ENCODE peak calls at places on chromosomes 1 and 21, in nine cellular contexts. K, N, B, C, S, L, W, Y and V are unnamed samples.

GRCh38 chr21:39103689-39104088 is 79.6 kb downstream of the PSMG1 start:
- DNase-seq in K (no peak), N (no peak), B (no peak), C (no peak), S (no peak), L (no peak), W (no peak), Y (no peak), V (no peak)

GRCh38 chr1:65147424-65148177 is 402 bp upstream of the AK4 start:
- DNase-seq in K (peak), N (no peak), B (peak), C (no peak), S (no peak), L (no peak), W (no peak), Y (peak), V (peak)

GRCh38 chr1:160777486-160778089 is 18.4 kb upstream of the LY9 start:
- DNase-seq in K (peak), N (peak), B (peak), C (peak), S (no peak), L (no peak), W (peak), Y (peak), V (peak)

GRCh38 chr1:107532318-107532717 is 391.5 kb downstream of the NTNG1 start:
- DNase-seq in K (no peak), N (no peak), B (no peak), C (peak), S (no peak), L (no peak), W (no peak), Y (no peak), V (no peak)

GRCh38 chr1:198253668-198254067 is 96.9 kb downstream of the NEK7 start:
- DNase-seq in K (peak), N (no peak), B (no peak), C (no peak), S (no peak), L (peak), W (no peak), Y (peak), V (peak)

GRCh38 chr1:224774378-224774777 is 155.1 kb upstream of the DNAH14 start:
- DNase-seq in K (no peak), N (no peak), B (no peak), C (no peak), S (no peak), L (no peak), W (no peak), Y (no peak), V (peak)

GRCh38 chr1:240464099-240464498 is 147.9 kb downstream of the GREM2 start:
- DNase-seq in K (no peak), N (no peak), B (no peak), C (no peak), S (no peak), L (no peak), W (no peak), Y (no peak), V (no peak)

GRCh38 chr1:171083222-171083621 is 7.5 kb upstream of the FMO3 start:
- DNase-seq in K (no peak), N (no peak), B (no peak), C (no peak), S (no peak), L (no peak), W (no peak), Y (no peak), V (no peak)

GRCh38 chr1:184716158-184716557 is 38.5 kb downstream of the EDEM3 start:
- DNase-seq in K (no peak), N (no peak), B (no peak), C (no peak), S (no peak), L (no peak), W (no peak), Y (no peak), V (no peak)

GRCh38 chr1:67700692-67701410 is 15.8 kb downstream of the GADD45A start:
- DNase-seq in K (peak), N (peak), B (peak), C (peak), S (peak), L (no peak), W (peak), Y (peak), V (no peak)

GRCh38 chr1:183914891-183915290 is 110.0 kb downstream of the RGL1 start:
- DNase-seq in K (peak), N (no peak), B (no peak), C (no peak), S (no peak), L (no peak), W (no peak), Y (no peak), V (no peak)

GRCh38 chr1:236002572-236002971 is 62.3 kb downstream of the NID1 start:
- DNase-seq in K (no peak), N (no peak), B (no peak), C (no peak), S (no peak), L (no peak), W (no peak), Y (no peak), V (no peak)

GRCh38 chr1:12472798-12473551 is 145.0 kb downstream of the DHRS3 start:
- DNase-seq in K (no peak), N (no peak), B (no peak), C (no peak), S (no peak), L (no peak), W (no peak), Y (peak), V (no peak)

GRCh38 chr1:18883636-18884418 is 18.5 kb downstream of the ALDH4A1 start:
- DNase-seq in K (peak), N (peak), B (peak), C (peak), S (peak), L (no peak), W (peak), Y (peak), V (peak)

GRCh38 chr1:96473791-96474452 is 247.7 kb upstream of the PTBP2 start:
- DNase-seq in K (no peak), N (no peak), B (no peak), C (no peak), S (no peak), L (no peak), W (no peak), Y (no peak), V (no peak)

GRCh38 chr1:214506972-214507431 is 44.4 kb downstream of the PTPN14 start:
- DNase-seq in K (no peak), N (peak), B (no peak), C (peak), S (no peak), L (no peak), W (peak), Y (no peak), V (no peak)

GRCh38 chr1:147292635-147293251 is 50.3 kb downstream of the CHD1L start:
- DNase-seq in K (no peak), N (no peak), B (no peak), C (no peak), S (no peak), L (no peak), W (no peak), Y (no peak), V (no peak)

GRCh38 chr1:175035860-175036259 is 12.6 kb upstream of the MRPS14 start:
- DNase-seq in K (no peak), N (no peak), B (no peak), C (no peak), S (no peak), L (no peak), W (no peak), Y (no peak), V (no peak)

GRCh38 chr1:47468759-47469404 is 31.0 kb downstream of the FOXD2 start:
- DNase-seq in K (no peak), N (no peak), B (no peak), C (no peak), S (no peak), L (no peak), W (no peak), Y (no peak), V (no peak)

GRCh38 chr1:16073490-16074104 is at the start of gene FAM131C:
- DNase-seq in K (no peak), N (peak), B (peak), C (no peak), S (no peak), L (no peak), W (no peak), Y (no peak), V (peak)

DNA sequence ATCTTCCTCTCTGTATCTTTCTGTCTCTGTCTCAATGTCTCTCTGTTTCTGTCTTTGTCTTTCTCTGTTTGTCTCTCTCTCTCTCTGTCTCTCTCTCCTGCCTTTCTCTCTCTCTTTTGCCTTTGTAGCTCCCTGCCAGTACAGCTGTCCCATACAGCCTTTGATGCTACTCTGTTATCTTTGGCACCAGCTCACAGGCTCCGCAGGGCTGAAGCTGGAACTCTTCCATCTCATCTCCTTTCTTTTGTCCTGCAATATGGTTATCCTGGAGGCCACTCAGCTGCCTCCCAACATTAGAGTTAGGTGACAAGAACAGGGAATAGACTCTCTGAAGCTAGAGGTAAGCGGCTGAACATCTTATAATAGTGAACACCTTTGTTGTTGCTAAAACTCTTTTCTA is 354.3 kb upstream of the NEGR1 start:
- DNase-seq in K (peak), N (no peak), B (peak), C (no peak), S (no peak), L (no peak), W (no peak), Y (no peak), V (no peak)
- TF ChIP-seq MAX in K (no peak), N (no peak), B (no peak), C (no peak), S (no peak), L (no peak), W (no peak), Y (no peak), V (no peak)

GRCh38 chr1:31625180-31625514 is 7.7 kb downstream of the HCRTR1 start:
- DNase-seq in K (no peak), N (no peak), B (no peak), C (no peak), S (no peak), L (no peak), W (no peak), Y (no peak), V (no peak)

GRCh38 chr1:31625561-31626272 is 8.2 kb downstream of the HCRTR1 start:
- DNase-seq in K (no peak), N (no peak), B (no peak), C (no peak), S (no peak), L (no peak), W (no peak), Y (no peak), V (no peak)

GRCh38 chr1:31627301-31627929 is 9.9 kb downstream of the HCRTR1 start:
- DNase-seq in K (no peak), N (no peak), B (peak), C (no peak), S (no peak), L (no peak), W (no peak), Y (no peak), V (no peak)

GRCh38 chr1:31627930-31628421 is 10.5 kb downstream of the HCRTR1 start:
- DNase-seq in K (no peak), N (no peak), B (peak), C (no peak), S (no peak), L (no peak), W (no peak), Y (no peak), V (no peak)

GRCh38 chr1:31626451-31627202 is 9.1 kb downstream of the HCRTR1 start:
- DNase-seq in K (no peak), N (no peak), B (no peak), C (no peak), S (no peak), L (no peak), W (no peak), Y (peak), V (no peak)
- H3K4me3 ChIP-seq in K (no peak), N (no peak), B (no peak), C (no peak), S (no peak), L (no peak), W (no peak), Y (no peak), V (no peak)

DNA sequence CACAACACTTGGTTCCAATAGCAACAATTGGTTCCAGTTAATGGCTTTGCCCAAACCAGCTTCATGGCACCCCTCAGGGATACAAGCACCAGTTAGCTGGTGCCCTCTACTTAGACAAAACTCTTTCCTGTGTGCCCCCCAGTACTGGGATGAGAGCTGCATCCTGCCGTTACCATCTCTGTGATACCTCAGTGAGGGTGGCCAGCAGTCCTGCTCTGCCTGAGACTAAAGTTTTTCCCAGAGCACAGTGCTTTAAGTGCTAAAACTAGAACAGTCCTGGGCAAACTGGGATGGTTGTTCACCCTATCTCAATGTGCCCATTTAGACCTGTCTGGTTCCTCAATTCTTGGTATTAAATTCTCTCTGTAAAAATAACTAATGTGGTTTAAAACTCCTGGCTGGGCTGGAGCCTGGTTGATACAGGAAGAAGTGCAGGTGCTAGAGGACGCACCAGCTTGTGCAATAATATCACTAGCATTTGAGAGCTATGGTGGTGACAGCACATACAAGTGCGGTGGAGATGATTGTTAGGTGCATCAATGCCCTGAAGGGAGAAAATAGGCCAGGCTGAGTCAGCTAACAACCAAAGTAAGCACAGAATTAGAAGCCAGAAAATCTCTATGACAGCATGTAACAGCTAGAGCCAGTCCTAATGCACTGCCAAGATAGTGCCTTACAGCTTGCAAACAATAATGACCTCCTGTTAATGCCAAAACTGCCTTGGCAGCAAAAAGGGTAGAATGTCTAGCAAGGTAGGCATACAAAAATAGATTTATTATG is 179.8 kb upstream of the GALNT2 start:
- DNase-seq in K (no peak), N (no peak), B (no peak), C (no peak), S (no peak), L (no peak), W (no peak), Y (no peak), V (no peak)
- TF ChIP-seq MAX in K (no peak), N (no peak), B (no peak), C (no peak), S (no peak), L (no peak), W (no peak), Y (no peak), V (no peak)

DNA sequence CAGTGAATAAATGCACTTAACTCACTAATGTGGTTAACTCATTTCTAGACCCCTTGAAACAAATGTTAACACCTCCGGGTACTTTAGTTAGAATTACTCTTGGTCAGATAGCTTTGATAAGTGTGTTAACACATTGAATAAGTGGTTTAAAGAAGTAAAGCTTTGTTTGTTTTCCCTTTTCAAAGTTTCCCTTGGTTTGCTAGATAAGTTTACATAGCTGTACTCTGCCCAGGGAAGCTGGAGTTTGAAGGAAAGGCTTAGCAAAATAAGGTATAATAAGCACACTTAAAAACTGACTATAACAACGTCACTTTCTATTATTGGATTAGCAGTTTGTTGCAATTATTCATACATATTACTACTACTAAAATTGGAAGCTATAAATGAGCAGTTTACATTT is 1233.9 kb upstream of the ADGRL2 start:
- DNase-seq in K (no peak), N (no peak), B (no peak), C (no peak), S (no peak), L (no peak), W (no peak), Y (no peak), V (no peak)
- H3K4me3 ChIP-seq in K (no peak), N (no peak), B (no peak), C (no peak), S (no peak), L (no peak), W (no peak), Y (no peak), V (no peak)

GRCh38 chr1:119330062-119330939 is 38.3 kb upstream of the HAO2 start:
- DNase-seq in K (no peak), N (no peak), B (no peak), C (no peak), S (no peak), L (no peak), W (no peak), Y (no peak), V (no peak)

GRCh38 chr1:119330940-119331263 is 37.7 kb upstream of the HAO2 start:
- DNase-seq in K (no peak), N (no peak), B (no peak), C (no peak), S (no peak), L (no peak), W (no peak), Y (no peak), V (no peak)

GRCh38 chr1:119331915-119332314 is 36.7 kb upstream of the HAO2 start:
- DNase-seq in K (no peak), N (no peak), B (no peak), C (no peak), S (no peak), L (no peak), W (no peak), Y (no peak), V (no peak)

GRCh38 chr1:119327436-119328155 is 41.0 kb upstream of the HAO2 start:
- DNase-seq in K (peak), N (no peak), B (peak), C (peak), S (no peak), L (no peak), W (no peak), Y (no peak), V (peak)

GRCh38 chr1:119329521-119329920 is 39.1 kb upstream of the HAO2 start:
- DNase-seq in K (no peak), N (no peak), B (no peak), C (no peak), S (no peak), L (no peak), W (no peak), Y (no peak), V (no peak)
- TF ChIP-seq MAX in K (no peak), N (no peak), B (no peak), C (no peak), S (no peak), L (no peak), W (no peak), Y (no peak), V (no peak)

GRCh38 chr1:116754203-116754977 is at the start of gene CD2:
- DNase-seq in K (no peak), N (no peak), B (no peak), C (no peak), S (no peak), L (no peak), W (no peak), Y (no peak), V (peak)

GRCh38 chr1:116751626-116752025 is 2.6 kb upstream of the CD2 start:
- DNase-seq in K (no peak), N (no peak), B (no peak), C (no peak), S (no peak), L (no peak), W (no peak), Y (no peak), V (peak)

GRCh38 chr1:116759636-116760035 is 5.4 kb downstream of the CD2 start:
- DNase-seq in K (no peak), N (no peak), B (no peak), C (no peak), S (no peak), L (no peak), W (no peak), Y (no peak), V (no peak)

GRCh38 chr1:116755036-116755435 is 806 bp downstream of the CD2 start:
- DNase-seq in K (no peak), N (no peak), B (no peak), C (no peak), S (no peak), L (no peak), W (no peak), Y (no peak), V (no peak)

GRCh38 chr1:116755681-116756080 is 1.5 kb downstream of the CD2 start:
- DNase-seq in K (no peak), N (no peak), B (no peak), C (no peak), S (no peak), L (no peak), W (no peak), Y (no peak), V (no peak)
- H3K4me3 ChIP-seq in K (no peak), N (no peak), B (no peak), C (no peak), S (no peak), L (no peak), W (no peak), Y (no peak), V (no peak)

DNA sequence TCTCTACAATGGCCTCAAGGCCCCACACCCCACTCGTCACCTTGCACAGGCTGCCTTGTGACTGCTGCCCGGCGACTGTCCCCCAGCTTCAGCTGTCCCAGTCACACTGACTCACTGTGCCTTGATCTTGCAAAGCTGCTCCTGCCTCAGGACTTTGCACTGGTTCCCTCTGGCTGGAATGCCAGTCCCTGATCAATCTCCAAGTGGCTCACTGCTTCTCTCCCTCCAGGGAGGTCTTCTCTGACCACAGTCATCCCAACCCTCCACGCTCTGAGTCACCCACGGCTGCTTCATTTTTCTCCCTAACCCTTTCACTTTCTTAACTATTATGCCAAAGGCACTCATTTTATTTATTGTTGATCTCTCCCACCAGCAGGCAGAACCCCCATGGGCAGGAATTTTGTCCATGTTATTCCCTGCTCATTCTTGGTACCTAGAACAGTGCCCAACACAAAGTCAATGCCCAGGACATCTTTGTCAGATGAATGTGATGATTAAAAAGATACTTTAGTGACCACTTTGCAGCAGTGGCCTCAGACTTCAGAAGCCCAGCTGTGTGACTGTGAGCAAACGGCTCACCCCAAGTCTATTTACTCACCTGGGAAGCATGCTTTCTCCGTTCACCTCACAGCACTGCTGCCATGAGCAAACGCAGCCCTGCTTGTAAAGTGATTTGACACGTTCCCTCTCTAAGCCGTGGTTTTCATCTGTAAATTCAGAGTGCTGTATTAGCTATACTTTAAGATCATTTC is 53.4 kb downstream of the ZBTB18 start:
- DNase-seq in K (no peak), N (peak), B (peak), C (peak), S (no peak), L (no peak), W (no peak), Y (no peak), V (no peak)
- TF ChIP-seq MAX in K (no peak), N (no peak), B (peak), C (no peak), S (no peak), L (no peak), W (no peak), Y (no peak), V (no peak)